ENCODE peak calls at places on chromosomes 13 and 19, in five cellular contexts. A is T-helper 17 cell, I is MV-4-11, Z is mucosa of descending colon, O is fibroblast of the conjunctiva. L is an unnamed sample.

GRCh38 chr19:7862413-7862951 is 11.7 kb downstream of the PRR36 start:
- DNase-seq in A (peak), I (peak), Z (peak), O (no peak), L (peak)

GRCh38 chr19:15622991-15623390 is 8.0 kb downstream of the CYP4F8 start:
- DNase-seq in A (no peak), I (no peak), Z (peak), O (no peak), L (no peak)

GRCh38 chr13:91358384-91358776 is 10.9 kb downstream of the MIR17HG start:
- DNase-seq in A (no peak), I (peak), Z (no peak), O (no peak), L (no peak)

GRCh38 chr19:35882074-35882832 is 13.9 kb downstream of the APLP1 start:
- DNase-seq in A (no peak), I (peak), Z (peak), O (peak), L (no peak)

GRCh38 chr19:43527860-43528622 is 1.0 kb upstream of the ETHE1 start:
- DNase-seq in A (no peak), I (peak), Z (peak), O (no peak), L (no peak)

GRCh38 chr19:45499196-45500180 is 1.2 kb downstream of the PPM1N start:
- DNase-seq in A (peak), I (peak), Z (peak), O (peak), L (peak)

GRCh38 chr19:46862974-46863632 is 2.3 kb downstream of the ARHGAP35 start:
- DNase-seq in A (no peak), I (peak), Z (no peak), O (no peak), L (no peak)

GRCh38 chr13:95588721-95589120 is 36.2 kb downstream of the CLDN10 start:
- DNase-seq in A (no peak), I (no peak), Z (no peak), O (no peak), L (no peak)

GRCh38 chr19:32256341-32256975 is 89.0 kb upstream of the ZNF507 start:
- DNase-seq in A (no peak), I (no peak), Z (no peak), O (no peak), L (no peak)

GRCh38 chr13:88068975-88069374 is 397.8 kb downstream of the SLITRK5 start:
- DNase-seq in A (no peak), I (no peak), Z (peak), O (no peak), L (no peak)

GRCh38 chr13:27806744-27807387 is 14.6 kb downstream of the GSX1 start:
- DNase-seq in A (no peak), I (no peak), Z (no peak), O (no peak), L (no peak)

GRCh38 chr13:101283782-101284181 is 132.5 kb downstream of the NALCN start:
- DNase-seq in A (no peak), I (no peak), Z (no peak), O (no peak), L (no peak)

GRCh38 chr19:46015961-46016425 is 6.9 kb downstream of the PGLYRP1 start:
- DNase-seq in A (peak), I (no peak), Z (no peak), O (no peak), L (peak)

L was measured in memory B cell.